ENCODE peak calls at places on chromosomes 2 and 18, in four cellular contexts. One of them, this sample, is unnamed.
A peak's percentile ranks its signal among the peaks of the same experiment; 100 is the strongest.

GRCh38 chr2:207911215-207911614 is 114.1 kb downstream of the PLEKHM3 start:
- DNase-seq in K562: no peak
- DNase-seq in HCT116: no peak
- DNase-seq in GM12878: no peak
- DNase-seq in this sample: no peak

GRCh38 chr2:45964226-45964841 is 312.9 kb downstream of the PRKCE start:
- DNase-seq in K562: no peak
- DNase-seq in HCT116: peak; percentile 97
- DNase-seq in GM12878: no peak
- DNase-seq in this sample: peak; percentile 31

GRCh38 chr18:48896326-48896874 is 54.4 kb downstream of the SMAD7 start:
- DNase-seq in K562: no peak
- DNase-seq in HCT116: no peak
- DNase-seq in GM12878: no peak
- DNase-seq in this sample: no peak

GRCh38 chr2:89763581-89764485 is 1072.4 kb downstream of the RPIA start:
- DNase-seq in K562: no peak
- DNase-seq in HCT116: no peak
- DNase-seq in GM12878: no peak
- DNase-seq in this sample: no peak

GRCh38 chr18:45335644-45336043 is 279.6 kb upstream of the SLC14A2 start:
- DNase-seq in K562: no peak
- DNase-seq in HCT116: no peak
- DNase-seq in GM12878: no peak
- DNase-seq in this sample: peak; percentile 20

GRCh38 chr2:63977904-63978303 is 41.3 kb downstream of the VPS54 start:
- DNase-seq in K562: no peak
- DNase-seq in HCT116: no peak
- DNase-seq in GM12878: peak; percentile 56
- DNase-seq in this sample: no peak

GRCh38 chr18:14285053-14285452 is 152.8 kb upstream of the ZNF519 start:
- DNase-seq in K562: no peak
- DNase-seq in HCT116: no peak
- DNase-seq in GM12878: no peak
- DNase-seq in this sample: no peak

GRCh38 chr2:7075834-7076233 is 158.6 kb downstream of the RNF144A start:
- DNase-seq in K562: no peak
- DNase-seq in HCT116: no peak
- DNase-seq in GM12878: no peak
- DNase-seq in this sample: no peak

GRCh38 chr2:241584446-241584845 is 25.9 kb downstream of the BOK start:
- DNase-seq in K562: peak; percentile 57
- DNase-seq in HCT116: peak; percentile 16
- DNase-seq in GM12878: no peak
- DNase-seq in this sample: no peak

GRCh38 chr2:174024524-174025270 is 59.5 kb upstream of the SP3 start:
- DNase-seq in K562: no peak
- DNase-seq in HCT116: no peak
- DNase-seq in GM12878: no peak
- DNase-seq in this sample: no peak

GRCh38 chr2:157196956-157197355 is 60.5 kb upstream of the GALNT5 start:
- DNase-seq in K562: no peak
- DNase-seq in HCT116: no peak
- DNase-seq in GM12878: no peak
- DNase-seq in this sample: no peak

GRCh38 chr18:78133729-78134128 is 845.9 kb upstream of the SALL3 start:
- DNase-seq in K562: no peak
- DNase-seq in HCT116: no peak
- DNase-seq in GM12878: no peak
- DNase-seq in this sample: no peak

GRCh38 chr2:159639712-159640111 is 23.4 kb upstream of the BAZ2B start:
- DNase-seq in K562: no peak
- DNase-seq in HCT116: no peak
- DNase-seq in GM12878: no peak
- DNase-seq in this sample: no peak

GRCh38 chr18:51342815-51343214 is 145.3 kb upstream of the MEX3C start:
- DNase-seq in K562: no peak
- DNase-seq in HCT116: no peak
- DNase-seq in GM12878: no peak
- DNase-seq in this sample: no peak

GRCh38 chr2:240441326-240441992 is 6.0 kb downstream of the GPC1 start:
- DNase-seq in K562: no peak
- DNase-seq in HCT116: no peak
- DNase-seq in GM12878: no peak
- DNase-seq in this sample: no peak

GRCh38 chr2:37506407-37507068 is 162.1 kb downstream of the QPCT start:
- DNase-seq in K562: no peak
- DNase-seq in HCT116: no peak
- DNase-seq in GM12878: no peak
- DNase-seq in this sample: no peak

GRCh38 chr2:80238692-80239469 is 65.7 kb downstream of the LRRTM1 start:
- DNase-seq in K562: peak; percentile 61
- DNase-seq in HCT116: peak; percentile 7
- DNase-seq in GM12878: no peak
- DNase-seq in this sample: peak; percentile 36

GRCh38 chr2:191246820-191247380 is 1.7 kb downstream of the MYO1B start:
- DNase-seq in K562: no peak
- DNase-seq in HCT116: no peak
- DNase-seq in GM12878: no peak
- DNase-seq in this sample: no peak

GRCh38 chr18:68797901-68798300 is at the start of gene CCDC102B:
- DNase-seq in K562: no peak
- DNase-seq in HCT116: no peak
- DNase-seq in GM12878: no peak
- DNase-seq in this sample: peak; percentile 10

GRCh38 chr2:1824202-1824905 is 80.0 kb upstream of the PXDN start:
- DNase-seq in K562: no peak
- DNase-seq in HCT116: no peak
- DNase-seq in GM12878: no peak
- DNase-seq in this sample: no peak

GRCh38 chr2:191675807-191676667 is 1.9 kb upstream of the NABP1 start:
- DNase-seq in K562: no peak
- DNase-seq in HCT116: no peak
- DNase-seq in GM12878: peak; percentile 94
- DNase-seq in this sample: no peak

GRCh38 chr2:41116106-41116797 is 664.4 kb upstream of the SLC8A1 start:
- DNase-seq in K562: no peak
- DNase-seq in HCT116: no peak
- DNase-seq in GM12878: no peak
- DNase-seq in this sample: no peak

GRCh38 chr18:23934252-23934651 is 80.3 kb upstream of the TTC39C start:
- DNase-seq in K562: no peak
- DNase-seq in HCT116: no peak
- DNase-seq in GM12878: no peak
- DNase-seq in this sample: no peak

GRCh38 chr2:3176869-3177255 is 200.8 kb downstream of the EIPR1 start:
- DNase-seq in K562: no peak
- DNase-seq in HCT116: no peak
- DNase-seq in GM12878: no peak
- DNase-seq in this sample: no peak

GRCh38 chr18:75162467-75162866 is 46.5 kb downstream of the PTGR3 start:
- DNase-seq in K562: no peak
- DNase-seq in HCT116: no peak
- DNase-seq in GM12878: no peak
- DNase-seq in this sample: no peak

GRCh38 chr2:217398860-217399259 is 539.0 kb upstream of the TNP1 start:
- DNase-seq in K562: no peak
- DNase-seq in HCT116: no peak
- DNase-seq in GM12878: no peak
- DNase-seq in this sample: no peak

GRCh38 chr2:43121915-43122314 is 104.5 kb downstream of the ZFP36L2 start:
- DNase-seq in K562: no peak
- DNase-seq in HCT116: no peak
- DNase-seq in GM12878: no peak
- DNase-seq in this sample: no peak

GRCh38 chr2:227503433-227504406 is 31.8 kb downstream of the AGFG1 start:
- DNase-seq in K562: peak; percentile 31
- DNase-seq in HCT116: peak; percentile 84
- DNase-seq in GM12878: no peak
- DNase-seq in this sample: no peak

GRCh38 chr2:870426-870825 is 80.2 kb upstream of the SNTG2 start:
- DNase-seq in K562: no peak
- DNase-seq in HCT116: no peak
- DNase-seq in GM12878: no peak
- DNase-seq in this sample: no peak

GRCh38 chr2:176093145-176093888 is 796 bp downstream of the HOXD13 start:
- DNase-seq in K562: no peak
- DNase-seq in HCT116: no peak
- DNase-seq in GM12878: no peak
- DNase-seq in this sample: no peak

GRCh38 chr2:238998775-238999174 is 150.9 kb downstream of the TWIST2 start:
- DNase-seq in K562: no peak
- DNase-seq in HCT116: no peak
- DNase-seq in GM12878: no peak
- DNase-seq in this sample: no peak

GRCh38 chr2:20446280-20446916 is 476 bp upstream of the RHOB start:
- DNase-seq in K562: no peak
- DNase-seq in HCT116: no peak
- DNase-seq in GM12878: no peak
- DNase-seq in this sample: no peak

GRCh38 chr2:216873573-216873972 is 13.7 kb upstream of the TNP1 start:
- DNase-seq in K562: no peak
- DNase-seq in HCT116: no peak
- DNase-seq in GM12878: no peak
- DNase-seq in this sample: no peak

GRCh38 chr2:68429311-68429826 is 37.7 kb downstream of the FBXO48 start:
- DNase-seq in K562: no peak
- DNase-seq in HCT116: no peak
- DNase-seq in GM12878: no peak
- DNase-seq in this sample: no peak

GRCh38 chr2:118832791-118833715 is 14.4 kb downstream of the EN1 start:
- DNase-seq in K562: no peak
- DNase-seq in HCT116: no peak
- DNase-seq in GM12878: no peak
- DNase-seq in this sample: no peak

GRCh38 chr18:49997468-49998045 is 184.2 kb upstream of the ACAA2 start:
- DNase-seq in K562: no peak
- DNase-seq in HCT116: no peak
- DNase-seq in GM12878: no peak
- DNase-seq in this sample: no peak

GRCh38 chr2:189302274-189302948 is 122.8 kb upstream of the COL5A2 start:
- DNase-seq in K562: no peak
- DNase-seq in HCT116: no peak
- DNase-seq in GM12878: no peak
- DNase-seq in this sample: no peak

GRCh38 chr2:61718965-61719364 is 134.9 kb downstream of the FAM161A start:
- DNase-seq in K562: no peak
- DNase-seq in HCT116: no peak
- DNase-seq in GM12878: no peak
- DNase-seq in this sample: no peak

GRCh38 chr2:52939250-52939649 is 828.4 kb upstream of the CHAC2 start:
- DNase-seq in K562: no peak
- DNase-seq in HCT116: no peak
- DNase-seq in GM12878: no peak
- DNase-seq in this sample: no peak

DNA sequence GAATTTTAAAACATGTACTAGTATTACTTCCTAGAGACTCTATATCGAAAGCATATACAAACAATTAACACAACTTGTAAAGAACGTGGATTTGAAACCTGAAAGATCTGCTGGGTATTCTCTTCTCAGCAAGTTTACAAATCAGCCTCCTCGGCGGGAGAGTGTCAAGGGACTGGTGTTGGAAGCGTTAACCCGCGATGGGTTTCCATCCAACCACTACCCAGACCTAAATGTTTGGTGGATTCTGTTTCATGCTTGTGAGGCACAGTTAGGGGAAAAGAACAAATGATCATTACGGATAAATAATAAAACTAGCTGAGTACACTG is 770 bp downstream of the C2orf42 start:
- DNase-seq in K562: no peak
- DNase-seq in HCT116: no peak
- DNase-seq in GM12878: no peak
- DNase-seq in this sample: peak; percentile 6
- TF ChIP-seq JUND in K562: no peak
- TF ChIP-seq JUND in HCT116: no peak
- TF ChIP-seq JUND in GM12878: no peak
- TF ChIP-seq JUND in this sample: no peak

GRCh38 chr2:170161516-170162260 is 16.3 kb upstream of the MYO3B start:
- DNase-seq in K562: no peak
- DNase-seq in HCT116: no peak
- DNase-seq in GM12878: no peak
- DNase-seq in this sample: no peak

GRCh38 chr2:170159060-170159459 is 18.9 kb upstream of the MYO3B start:
- DNase-seq in K562: no peak
- DNase-seq in HCT116: no peak
- DNase-seq in GM12878: no peak
- DNase-seq in this sample: no peak

GRCh38 chr2:170165129-170165528 is 12.8 kb upstream of the MYO3B start:
- DNase-seq in K562: no peak
- DNase-seq in HCT116: no peak
- DNase-seq in GM12878: no peak
- DNase-seq in this sample: no peak

GRCh38 chr2:170163666-170164065 is 14.3 kb upstream of the MYO3B start:
- DNase-seq in K562: no peak
- DNase-seq in HCT116: no peak
- DNase-seq in GM12878: no peak
- DNase-seq in this sample: no peak

DNA sequence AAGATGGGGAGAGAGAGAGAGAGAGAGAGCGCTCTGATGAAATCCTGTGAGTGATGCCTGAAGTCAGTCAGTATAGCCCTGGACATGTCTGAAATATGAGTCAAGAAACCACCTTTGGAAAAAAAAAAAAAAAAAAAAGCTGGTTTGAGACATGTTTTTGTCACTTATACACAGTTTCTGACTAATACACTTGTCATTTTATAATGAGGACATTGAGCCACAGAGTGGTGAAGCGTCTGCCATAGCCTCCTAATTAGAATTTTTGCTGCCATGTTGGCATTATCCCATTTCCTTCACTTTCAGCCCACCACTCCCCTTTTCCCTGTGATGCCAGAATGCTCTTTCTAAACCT is 15.7 kb upstream of the MYO3B start:
- DNase-seq in K562: no peak
- DNase-seq in HCT116: no peak
- DNase-seq in GM12878: no peak
- DNase-seq in this sample: no peak
- TF ChIP-seq JUND in K562: no peak
- TF ChIP-seq JUND in HCT116: no peak
- TF ChIP-seq JUND in GM12878: no peak
- TF ChIP-seq JUND in this sample: no peak

GRCh38 chr2:28870146-28870891 is at the start of gene TRMT61B:
- DNase-seq in K562: peak; percentile 97
- DNase-seq in HCT116: peak; percentile 87
- DNase-seq in GM12878: peak; percentile 92
- DNase-seq in this sample: peak; percentile 67

GRCh38 chr2:28871620-28872019 is 1.5 kb upstream of the TRMT61B start:
- DNase-seq in K562: no peak
- DNase-seq in HCT116: no peak
- DNase-seq in GM12878: no peak
- DNase-seq in this sample: no peak

GRCh38 chr2:28869494-28870145 is 489 bp downstream of the TRMT61B start:
- DNase-seq in K562: no peak
- DNase-seq in HCT116: no peak
- DNase-seq in GM12878: no peak
- DNase-seq in this sample: no peak

GRCh38 chr2:28868611-28869010 is 1.5 kb downstream of the TRMT61B start:
- DNase-seq in K562: no peak
- DNase-seq in HCT116: no peak
- DNase-seq in GM12878: no peak
- DNase-seq in this sample: no peak
- TF ChIP-seq JUND in K562: no peak
- TF ChIP-seq JUND in HCT116: no peak
- TF ChIP-seq JUND in GM12878: no peak
- TF ChIP-seq JUND in this sample: no peak

GRCh38 chr2:197606180-197606579 is 69.2 kb downstream of the RFTN2 start:
- DNase-seq in K562: no peak
- DNase-seq in HCT116: no peak
- DNase-seq in GM12878: peak; percentile 71
- DNase-seq in this sample: no peak
- TF ChIP-seq JUND in K562: no peak
- TF ChIP-seq JUND in HCT116: no peak
- TF ChIP-seq JUND in GM12878: no peak
- TF ChIP-seq JUND in this sample: no peak

This sample was measured in T47D.